ENCODE peak calls at places on chromosome 1, in seven cellular contexts. C is neural progenitor cell, Y is nephron progenitor cell, O is GM06990, I is Kasumi-1, N is BJ, Q is DMS 273 treated with DMSO at 0.1 percent for 48 hours. D is an unnamed sample.

GRCh38 chr1:63969461-63969893 is 195.7 kb downstream of the ROR1 start:
- DNase-seq in C (no peak), Y (no peak), O (no peak), I (no peak), N (no peak), Q (no peak), D (peak)

GRCh38 chr1:206867716-206868115 is 2.3 kb downstream of the IL20 start:
- DNase-seq in C (no peak), Y (no peak), O (no peak), I (no peak), N (no peak), Q (no peak), D (no peak)

GRCh38 chr1:79790950-79791349 is 784.4 kb upstream of the ADGRL4 start:
- DNase-seq in C (no peak), Y (no peak), O (no peak), I (no peak), N (no peak), Q (no peak), D (no peak)

GRCh38 chr1:44650159-44650831 is 24.0 kb downstream of the TMEM53 start:
- DNase-seq in C (peak), Y (peak), O (no peak), I (no peak), N (no peak), Q (no peak), D (no peak)

GRCh38 chr1:63157085-63157484 is 165.3 kb upstream of the FOXD3 start:
- DNase-seq in C (no peak), Y (no peak), O (no peak), I (no peak), N (no peak), Q (no peak), D (no peak)

GRCh38 chr1:228405200-228405978 is 1.2 kb downstream of the TRIM11 start:
- DNase-seq in C (peak), Y (no peak), O (no peak), I (no peak), N (no peak), Q (no peak), D (no peak)

GRCh38 chr1:211287218-211287617 is 28.1 kb downstream of the RCOR3 start:
- DNase-seq in C (no peak), Y (no peak), O (no peak), I (no peak), N (no peak), Q (no peak), D (no peak)

GRCh38 chr1:65623895-65624294 is 168.8 kb upstream of the PDE4B start:
- DNase-seq in C (no peak), Y (no peak), O (no peak), I (peak), N (no peak), Q (no peak), D (no peak)

GRCh38 chr1:157135646-157136045 is 2.5 kb downstream of the ETV3 start:
- DNase-seq in C (no peak), Y (no peak), O (no peak), I (no peak), N (no peak), Q (no peak), D (no peak)

GRCh38 chr1:231220801-231221200 is 20.2 kb upstream of the GNPAT start:
- DNase-seq in C (no peak), Y (no peak), O (no peak), I (no peak), N (no peak), Q (no peak), D (no peak)

GRCh38 chr1:21539933-21540332 is 30.7 kb downstream of the ALPL start:
- DNase-seq in C (peak), Y (peak), O (no peak), I (peak), N (no peak), Q (no peak), D (no peak)